ENCODE peak calls at places on chromosome 12, in five cellular contexts. U is activated gamma-delta T cell treated with anti-CD3 and anti-CD28 coated beads, Interleukin-2, amount 50 U/mL, for 16 hours; O is astrocyte of the spinal cord; Z is T-helper 2 cell; V is fibroblast of pulmonary artery. J is an unnamed sample.

GRCh38 chr12:93308281-93308680 is 69.4 kb upstream of the NUDT4 start:
- DNase-seq in V (no peak), O (no peak), Z (no peak), U (no peak), J (no peak)

GRCh38 chr12:26268841-26269553 is 73.6 kb downstream of the SSPN start:
- DNase-seq in V (no peak), U (no peak), O (no peak), Z (no peak), J (no peak)

GRCh38 chr12:50062733-50063452 is 5.5 kb downstream of the ASIC1 start:
- DNase-seq in U (no peak), O (peak), Z (no peak), V (no peak), J (no peak)

GRCh38 chr12:20194171-20194570 is 174.2 kb upstream of the PDE3A start:
- DNase-seq in U (no peak), O (peak), V (peak), Z (no peak), J (no peak)

GRCh38 chr12:14454098-14454907 is 88.8 kb downstream of the ATF7IP start:
- DNase-seq in O (peak), V (peak), Z (peak), U (no peak), J (peak)

GRCh38 chr12:117968826-117969659 is at the start of gene KSR2:
- DNase-seq in O (no peak), U (peak), Z (peak), V (peak), J (peak)

GRCh38 chr12:57237653-57237951 is 8.1 kb downstream of the SHMT2 start:
- DNase-seq in U (no peak), Z (no peak), O (no peak), V (no peak), J (peak)

GRCh38 chr12:124538194-124539082 is 29.0 kb downstream of the NCOR2 start:
- DNase-seq in O (no peak), U (no peak), V (no peak), Z (no peak), J (no peak)

GRCh38 chr12:99605-100004 is 33.0 kb downstream of the IQSEC3 start:
- DNase-seq in U (no peak), O (peak), Z (no peak), V (peak), J (no peak)

GRCh38 chr12:130838284-130838950 is 633 bp downstream of the STX2 start:
- DNase-seq in V (peak), O (no peak), U (no peak), Z (no peak), J (no peak)